ENCODE peak calls at places on chromosomes 13 and 19, in nine cellular contexts. K, X, W, Z, N, U, A, S and B are unnamed samples.

GRCh38 chr13:30997697-30998547 is 65.5 kb downstream of the TEX26 start:
- DNase-seq in K (peak; percentile 16), A (no peak), S (no peak), U (no peak), N (no peak), W (no peak), X (no peak), Z (no peak), B (no peak)

GRCh38 chr13:73228546-73228945 is 169.7 kb downstream of the KLF5 start:
- DNase-seq in S (peak; percentile 14), N (no peak), W (peak; percentile 10), K (peak; percentile 54), X (no peak), Z (no peak), U (peak; percentile 12), A (no peak), B (no peak)

GRCh38 chr13:61664821-61665705 is 249.4 kb upstream of the PCDH20 start:
- DNase-seq in K (peak; percentile 1), S (peak; percentile 1), Z (no peak), W (no peak), A (no peak), X (peak; percentile 61), U (no peak), N (peak; percentile 24), B (no peak)

GRCh38 chr19:5170329-5170745 is 170.3 kb downstream of the PTPRS start:
- DNase-seq in A (no peak), K (no peak), X (peak; percentile 61), N (peak; percentile 49), W (no peak), U (no peak), Z (no peak), S (no peak), B (no peak)

GRCh38 chr13:24737042-24737441 is 26.9 kb upstream of the RNF17 start:
- DNase-seq in X (no peak), S (no peak), A (no peak), U (no peak), N (no peak), Z (no peak), K (no peak), W (no peak), B (no peak)

GRCh38 chr13:63741029-63741813 is 2325.6 kb upstream of the PCDH20 start:
- DNase-seq in N (peak; percentile 69), K (no peak), S (no peak), W (no peak), X (peak; percentile 35), A (no peak), U (no peak), Z (no peak), B (no peak)

GRCh38 chr13:46667687-46668281 is 114.8 kb downstream of the LRCH1 start:
- DNase-seq in K (no peak), W (peak; percentile 48), A (no peak), N (no peak), S (peak; percentile 33), U (peak; percentile 24), X (no peak), Z (no peak), B (no peak)

GRCh38 chr19:3345850-3346460 is 20.4 kb upstream of the NFIC start:
- DNase-seq in K (no peak), A (no peak), S (no peak), Z (no peak), X (no peak), W (no peak), U (no peak), N (no peak), B (no peak)

GRCh38 chr19:6292006-6292405 is 12.2 kb upstream of the MLLT1 start:
- DNase-seq in Z (no peak), N (peak; percentile 6), X (no peak), A (no peak), K (peak; percentile 20), U (peak; percentile 16), S (peak; percentile 17), W (no peak), B (no peak)

GRCh38 chr13:100230813-100231575 is 142.1 kb downstream of the PCCA start:
- DNase-seq in N (no peak), A (no peak), S (no peak), K (peak; percentile 34), X (no peak), Z (no peak), W (no peak), U (no peak), B (no peak)

GRCh38 chr19:10517361-10517759 is at the start of gene S1PR5:
- DNase-seq in W (no peak), N (peak; percentile 81), S (no peak), A (no peak), K (no peak), U (no peak), Z (no peak), X (no peak), B (no peak)

GRCh38 chr13:108326318-108326717 is 56.8 kb downstream of the TNFSF13B start:
- DNase-seq in U (no peak), S (no peak), K (peak; percentile 18), Z (no peak), X (no peak), A (no peak), N (no peak), W (no peak), B (no peak)

GRCh38 chr13:29677627-29678026 is 82.1 kb upstream of the SLC7A1 start:
- DNase-seq in K (no peak), Z (no peak), A (no peak), W (no peak), X (no peak), N (no peak), S (no peak), U (no peak), B (no peak)

GRCh38 chr13:50453238-50453637 is 390.3 kb downstream of the DLEU7 start:
- DNase-seq in U (peak; percentile 37), W (peak; percentile 58), Z (no peak), X (no peak), N (no peak), A (no peak), S (peak; percentile 27), K (peak; percentile 8), B (no peak)

GRCh38 chr13:58165617-58166016 is 534.1 kb downstream of the PCDH17 start:
- DNase-seq in K (no peak), X (no peak), Z (no peak), N (no peak), W (no peak), S (no peak), U (no peak), A (no peak), B (no peak)

GRCh38 chr19:52028027-52028779 is at the start of gene ZNF614:
- DNase-seq in X (peak; percentile 90), U (peak; percentile 86), W (peak; percentile 85), N (peak; percentile 95), Z (peak; percentile 89), A (peak; percentile 40), S (peak; percentile 87), K (peak; percentile 84), B (peak; percentile 96)

GRCh38 chr19:34041922-34042521 is 130.3 kb upstream of the LSM14A start:
- DNase-seq in S (peak; percentile 38), A (no peak), K (peak; percentile 65), U (peak; percentile 47), W (peak; percentile 27), X (peak; percentile 73), N (peak; percentile 86), Z (peak; percentile 69), B (peak; percentile 73)

GRCh38 chr19:38650180-38650775 is 2.8 kb downstream of the ACTN4 start:
- DNase-seq in S (no peak), Z (no peak), A (no peak), K (no peak), W (no peak), X (no peak), U (no peak), N (no peak), B (no peak)

GRCh38 chr13:50527612-50528509 is 315.6 kb downstream of the DLEU7 start:
- DNase-seq in K (no peak), X (no peak), A (no peak), U (no peak), N (no peak), Z (no peak), S (no peak), W (no peak), B (no peak)

GRCh38 chr13:96532804-96533203 is 442.9 kb downstream of the HS6ST3 start:
- DNase-seq in Z (no peak), U (no peak), K (no peak), S (no peak), A (no peak), W (no peak), N (no peak), X (no peak), B (no peak)

DNA sequence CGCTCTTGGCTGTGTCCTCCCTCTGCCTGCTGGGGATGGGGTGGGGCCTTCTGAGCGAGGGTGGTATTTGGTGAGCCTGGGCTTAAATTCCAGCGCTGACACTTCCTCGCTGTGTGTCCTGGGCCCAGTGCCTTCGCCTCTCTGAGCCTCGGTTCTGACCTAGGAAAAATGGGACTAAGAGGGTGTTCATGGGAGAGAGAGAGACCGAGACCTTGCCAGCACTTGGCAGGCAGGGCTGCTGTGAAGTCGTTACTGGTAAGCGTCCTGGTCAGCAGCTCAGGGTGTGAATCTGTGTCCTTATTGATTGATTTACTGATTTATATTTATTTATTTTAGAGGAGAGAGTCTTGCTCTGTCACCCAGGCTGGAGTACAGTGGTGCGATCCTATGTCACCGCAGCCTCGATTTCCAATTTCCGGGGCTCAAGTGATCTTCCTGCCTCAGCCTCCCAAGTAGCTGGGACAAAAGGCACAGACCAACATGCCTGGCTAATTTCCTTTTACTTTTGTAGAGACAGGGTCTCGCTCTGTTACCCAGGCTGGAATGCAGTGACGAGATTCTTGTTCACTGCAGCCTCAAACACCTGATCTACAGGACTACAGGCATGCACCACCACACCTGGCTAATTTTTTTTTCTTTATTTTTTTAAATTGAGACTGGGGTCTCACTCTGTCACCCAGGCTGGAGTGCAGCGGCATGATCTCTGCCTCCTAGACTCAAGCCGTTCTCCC is 2.4 kb downstream of the PKN1 start:
- DNase-seq in K (no peak), A (no peak), X (no peak), N (no peak), U (no peak), W (no peak), Z (no peak), S (no peak), B (no peak)
- H3K4me3 ChIP-seq in K (peak overlapping the region; percentile 70), A (no peak overlapping the region), X (no peak overlapping the region), N (no peak overlapping the region), U (peak overlapping the region; percentile 4), W (peak overlapping the region; percentile 80), Z (no peak overlapping the region), S (peak overlapping the region; percentile 76), B (no peak overlapping the region)

GRCh38 chr13:113298001-113298945 is 1.2 kb downstream of the LAMP1 start:
- DNase-seq in X (no peak), A (no peak), U (peak; percentile 13), S (peak; percentile 3), W (peak; percentile 14), Z (no peak), K (peak; percentile 23), N (no peak), B (no peak)
- H3K4me3 ChIP-seq in X (peak overlapping the region; percentile 87), A (peak overlapping the region; percentile 65), U (peak overlapping the region; percentile 90), S (peak overlapping the region; percentile 90), W (peak overlapping the region; percentile 95), Z (peak overlapping the region; percentile 86), K (peak overlapping the region; percentile 89), N (peak overlapping the region; percentile 81), B (no peak overlapping the region)

GRCh38 chr13:67619987-67620386 is 389.9 kb upstream of the PCDH9 start:
- DNase-seq in W (no peak), A (no peak), K (peak; percentile 60), Z (peak; percentile 42), X (no peak), U (peak; percentile 28), N (no peak), S (no peak), B (no peak)
- H3K4me3 ChIP-seq in W (no peak overlapping the region), A (no peak overlapping the region), K (no peak overlapping the region), Z (no peak overlapping the region), X (no peak overlapping the region), U (no peak overlapping the region), N (no peak overlapping the region), S (no peak overlapping the region), B (no peak overlapping the region)

GRCh38 chr13:23321534-23322241 is 111.8 kb downstream of the SACS start:
- DNase-seq in A (peak; percentile 81), Z (peak; percentile 98), X (no peak), S (peak; percentile 84), K (peak; percentile 97), W (peak; percentile 91), N (peak; percentile 77), U (peak; percentile 92), B (peak; percentile 82)
- H3K4me3 ChIP-seq in A (peak overlapping the region; percentile 5), Z (peak overlapping the region; percentile 24), X (no peak overlapping the region), S (peak overlapping the region; percentile 28), K (peak overlapping the region; percentile 43), W (peak overlapping the region; percentile 55), N (peak overlapping the region; percentile 24), U (no peak overlapping the region), B (peak overlapping the region; percentile 53)